ENCODE peak calls at places on chromosomes 6 and 20, in eight cellular contexts. N is AG04449, X is endothelial cell of umbilical vein, Q is brain microvascular endothelial cell, E is epithelial cell of esophagus, D is lower lobe of right lung, O is endodermal cell, C is mucosa of descending colon. Y is an unnamed sample.

GRCh38 chr6:125665415-125665814 is 84.0 kb upstream of the HEY2 start:
- DNase-seq in N (no peak), X (no peak), Q (no peak), E (no peak), D (no peak), O (no peak), C (no peak), Y (no peak)

GRCh38 chr6:139647816-139648215 is 273.4 kb upstream of the CITED2 start:
- DNase-seq in N (no peak), X (no peak), Q (no peak), E (no peak), D (no peak), O (no peak), C (no peak), Y (no peak)

GRCh38 chr6:22747576-22747975 is 178.2 kb downstream of the HDGFL1 start:
- DNase-seq in N (no peak), X (no peak), Q (no peak), E (no peak), D (no peak), O (no peak), C (no peak), Y (no peak)

GRCh38 chr6:5287205-5287965 is 26.1 kb downstream of the FARS2 start:
- DNase-seq in N (peak), X (no peak), Q (peak), E (peak), D (no peak), O (no peak), C (no peak), Y (no peak)

GRCh38 chr6:5557506-5557905 is 296.2 kb downstream of the FARS2 start:
- DNase-seq in N (no peak), X (no peak), Q (no peak), E (no peak), D (no peak), O (no peak), C (no peak), Y (no peak)

GRCh38 chr6:39821014-39821738 is 29.0 kb downstream of the DAAM2 start:
- DNase-seq in N (no peak), X (no peak), Q (no peak), E (no peak), D (no peak), O (peak), C (no peak), Y (no peak)

GRCh38 chr20:63321148-63321831 is 28.3 kb downstream of the COL20A1 start:
- DNase-seq in N (no peak), X (no peak), Q (no peak), E (no peak), D (peak), O (no peak), C (no peak), Y (no peak)

GRCh38 chr6:35062676-35063574 is 78.2 kb downstream of the TCP11 start:
- DNase-seq in N (no peak), X (peak), Q (no peak), E (no peak), D (no peak), O (no peak), C (no peak), Y (no peak)

GRCh38 chr6:10411131-10411914 is 3.6 kb downstream of the TFAP2A start:
- DNase-seq in N (no peak), X (no peak), Q (no peak), E (no peak), D (no peak), O (peak), C (no peak), Y (no peak)

DNA sequence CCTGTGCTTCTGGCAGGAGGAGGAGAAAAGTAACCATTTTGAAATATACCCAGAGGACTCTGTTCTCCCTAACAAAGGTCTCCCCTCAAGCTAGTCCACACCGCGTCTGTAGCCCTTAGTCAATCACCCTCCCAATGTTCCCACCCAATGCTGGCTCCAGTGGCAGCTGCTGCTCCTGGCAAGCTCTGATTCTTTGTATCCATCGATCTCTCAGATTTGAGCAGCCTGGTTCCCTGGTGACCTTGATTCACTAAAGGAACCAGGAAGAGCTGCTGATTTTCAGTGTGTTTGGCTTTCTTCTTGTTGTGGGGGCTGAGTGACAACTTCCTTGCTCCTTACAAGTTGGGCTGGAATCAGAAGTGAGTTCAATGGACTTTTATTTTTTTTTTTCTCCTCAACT is 68.5 kb downstream of the FOXC1 start:
- DNase-seq in N (no peak), X (peak), Q (no peak), E (no peak), D (no peak), O (peak), C (no peak), Y (no peak)
- H3K4me3 ChIP-seq in N (no peak), X (no peak), Q (no peak), E (no peak), D (no peak), O (no peak), C (no peak), Y (no peak)

GRCh38 chr20:10538768-10539167 is 103.7 kb downstream of the SLX4IP start:
- DNase-seq in N (no peak), X (no peak), Q (no peak), E (no peak), D (no peak), O (no peak), C (no peak), Y (no peak)

GRCh38 chr20:10539818-10540553 is 104.9 kb downstream of the SLX4IP start:
- DNase-seq in N (no peak), X (no peak), Q (no peak), E (no peak), D (no peak), O (no peak), C (no peak), Y (no peak)

GRCh38 chr20:10537850-10538480 is 102.9 kb downstream of the SLX4IP start:
- DNase-seq in N (no peak), X (no peak), Q (peak), E (peak), D (no peak), O (no peak), C (no peak), Y (no peak)

GRCh38 chr20:10532351-10532750 is 97.2 kb downstream of the SLX4IP start:
- DNase-seq in N (no peak), X (no peak), Q (no peak), E (no peak), D (no peak), O (no peak), C (no peak), Y (no peak)

DNA sequence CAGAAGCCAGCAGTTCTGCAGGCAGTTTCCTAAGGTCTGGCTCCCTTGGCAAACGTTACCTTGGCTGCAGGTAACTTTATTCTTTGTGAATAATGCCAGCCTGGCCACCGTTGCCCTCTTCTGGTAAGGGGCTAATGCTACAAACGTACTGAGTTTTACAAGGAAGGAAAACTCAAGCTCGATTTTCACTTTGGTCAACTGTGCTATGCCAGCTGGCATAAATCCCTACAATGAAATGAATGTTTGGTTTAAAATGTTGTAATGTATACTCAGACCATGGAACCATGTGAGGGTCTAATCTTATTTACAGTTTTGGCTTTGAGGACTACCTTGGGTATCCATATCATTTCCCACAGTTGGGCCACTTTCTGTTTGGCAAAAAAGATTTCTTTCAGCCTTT is 101.4 kb downstream of the SLX4IP start:
- DNase-seq in N (no peak), X (peak), Q (no peak), E (peak), D (peak), O (peak), C (peak), Y (no peak)
- TF ChIP-seq CTCF in N (peak), X (peak), Q (peak), E (peak), D (peak), O (peak), C (no peak), Y (no peak)

GRCh38 chr6:27541932-27542297 is 69.0 kb upstream of the ZNF184 start:
- DNase-seq in N (no peak), X (no peak), Q (no peak), E (no peak), D (no peak), O (no peak), C (no peak), Y (no peak)

GRCh38 chr6:27539551-27539950 is 66.6 kb upstream of the ZNF184 start:
- DNase-seq in N (no peak), X (no peak), Q (no peak), E (no peak), D (no peak), O (no peak), C (no peak), Y (no peak)

GRCh38 chr6:27541212-27541931 is 68.5 kb upstream of the ZNF184 start:
- DNase-seq in N (no peak), X (peak), Q (peak), E (peak), D (no peak), O (peak), C (no peak), Y (no peak)

GRCh38 chr6:27544612-27545260 is 71.8 kb upstream of the ZNF184 start:
- DNase-seq in N (no peak), X (no peak), Q (peak), E (no peak), D (no peak), O (no peak), C (no peak), Y (no peak)

DNA sequence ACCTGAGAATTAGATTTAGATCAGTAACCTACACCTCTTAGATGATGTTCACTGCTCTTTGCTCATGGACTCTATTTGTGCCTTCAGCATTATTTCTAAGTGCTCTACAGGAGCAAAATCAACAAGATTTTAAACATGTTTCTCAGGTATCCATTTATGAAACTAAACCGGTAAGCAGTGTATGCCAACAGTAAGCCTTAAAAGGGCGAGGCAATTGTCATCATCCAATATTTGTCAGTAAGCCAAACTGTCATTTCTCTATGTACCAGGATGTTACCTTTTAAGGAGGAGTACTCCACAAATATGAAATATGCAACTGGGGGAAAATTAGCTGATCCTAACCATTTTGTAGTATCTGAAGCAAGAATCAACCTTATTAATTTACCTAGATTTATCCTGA is 69.6 kb upstream of the ZNF184 start:
- DNase-seq in N (no peak), X (no peak), Q (no peak), E (no peak), D (no peak), O (no peak), C (no peak), Y (no peak)
- H3K4me3 ChIP-seq in N (no peak), X (no peak), Q (no peak), E (no peak), D (no peak), O (no peak), C (no peak), Y (no peak)

GRCh38 chr6:104789770-104790190 is 69.9 kb downstream of the HACE1 start:
- DNase-seq in N (peak), X (peak), Q (peak), E (peak), D (no peak), O (no peak), C (no peak), Y (no peak)
- TF ChIP-seq CTCF in N (no peak), X (no peak), Q (no peak), E (peak), D (peak), O (peak), C (no peak), Y (peak)

DNA sequence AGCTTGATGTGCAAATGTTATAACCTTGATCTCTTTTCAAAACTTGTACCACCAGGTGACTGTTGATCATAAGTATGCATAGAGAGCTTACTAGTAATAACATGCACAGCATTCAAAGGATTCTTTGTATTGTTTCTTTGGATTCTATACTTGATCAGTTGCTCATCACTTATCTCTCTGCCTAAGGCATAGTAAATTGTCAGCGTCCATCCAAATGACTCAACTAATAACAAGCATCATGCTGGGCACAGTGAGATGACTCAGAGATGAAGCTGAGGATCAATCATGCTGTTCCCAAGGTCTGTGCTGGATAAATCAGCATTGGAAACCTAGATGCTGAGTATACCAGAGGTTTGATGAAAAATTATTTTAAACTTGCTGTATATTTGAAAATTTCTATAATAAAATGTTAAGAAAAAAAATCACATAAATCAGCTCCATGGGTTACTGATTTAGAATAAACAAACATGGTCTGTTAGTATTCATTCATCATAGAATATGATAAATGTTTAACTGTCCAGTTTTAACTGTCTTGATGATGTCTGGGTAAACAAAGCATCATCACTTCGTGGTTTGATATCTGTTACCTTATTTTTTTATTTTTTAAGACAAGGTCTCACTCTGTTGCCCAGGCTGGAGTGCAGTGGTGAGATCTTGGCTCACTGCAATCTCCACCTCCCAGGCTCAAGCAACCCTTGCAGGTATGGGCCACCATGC is 45.6 kb upstream of the SGK1 start:
- DNase-seq in N (no peak), X (peak), Q (peak), E (peak), D (no peak), O (no peak), C (no peak), Y (no peak)
- H3K4me3 ChIP-seq in N (no peak), X (no peak), Q (no peak), E (no peak), D (no peak), O (no peak), C (no peak), Y (no peak)

GRCh38 chr20:41889871-41890224 is 271.7 kb upstream of the CHD6 start:
- DNase-seq in N (no peak), X (no peak), Q (no peak), E (peak), D (no peak), O (peak), C (no peak), Y (no peak)

GRCh38 chr20:41892031-41892430 is 273.9 kb upstream of the CHD6 start:
- DNase-seq in N (no peak), X (no peak), Q (no peak), E (no peak), D (no peak), O (no peak), C (no peak), Y (no peak)

GRCh38 chr20:41887500-41887899 is 269.3 kb upstream of the CHD6 start:
- DNase-seq in N (no peak), X (no peak), Q (no peak), E (no peak), D (no peak), O (no peak), C (no peak), Y (no peak)

GRCh38 chr20:41888434-41888833 is 270.3 kb upstream of the CHD6 start:
- DNase-seq in N (no peak), X (no peak), Q (no peak), E (no peak), D (no peak), O (no peak), C (no peak), Y (no peak)

DNA sequence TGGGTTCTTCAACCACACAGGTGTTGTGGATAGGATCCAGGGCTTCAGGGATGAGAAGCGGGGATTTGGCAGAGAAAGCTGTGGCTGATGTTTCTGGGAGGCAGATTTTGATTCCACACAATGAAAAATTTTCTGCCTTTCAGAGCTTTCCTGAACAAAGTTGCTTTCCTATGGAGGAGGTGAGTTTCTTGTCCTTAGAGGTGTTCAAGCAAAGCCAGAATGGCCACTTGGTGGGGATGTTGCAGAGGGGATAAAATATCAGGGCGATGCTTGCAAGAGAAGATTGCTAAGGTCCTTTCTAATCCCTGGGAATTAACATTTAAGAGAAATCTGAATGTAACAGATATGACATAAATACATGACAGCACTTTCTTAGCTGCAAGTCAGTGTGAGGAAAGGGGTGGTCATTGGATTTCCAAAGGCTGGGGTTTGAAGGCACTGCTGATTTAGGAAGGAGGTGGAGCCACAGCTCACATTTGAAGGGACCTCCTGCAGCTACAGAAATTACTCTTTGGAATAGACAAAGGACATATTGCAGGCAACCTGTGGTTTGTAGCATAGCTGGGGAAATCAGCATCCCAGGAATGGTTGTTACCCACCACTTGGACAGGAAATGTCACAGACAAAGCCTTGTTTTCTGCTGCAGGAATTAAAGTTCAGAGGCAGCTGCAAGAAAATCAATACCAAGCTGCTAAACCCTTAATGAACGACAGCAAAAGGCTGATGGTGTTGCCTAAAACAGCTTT is 271.1 kb upstream of the CHD6 start:
- DNase-seq in N (no peak), X (no peak), Q (no peak), E (peak), D (no peak), O (peak), C (no peak), Y (no peak)
- TF ChIP-seq CTCF in N (no peak), X (no peak), Q (no peak), E (no peak), D (no peak), O (peak), C (no peak), Y (no peak)

GRCh38 chr6:153135681-153136080 is 4.6 kb upstream of the RGS17 start:
- DNase-seq in N (no peak), X (no peak), Q (no peak), E (no peak), D (no peak), O (no peak), C (no peak), Y (no peak)

GRCh38 chr6:153126218-153126617 is 4.9 kb downstream of the RGS17 start:
- DNase-seq in N (no peak), X (no peak), Q (no peak), E (peak), D (no peak), O (no peak), C (no peak), Y (no peak)

GRCh38 chr6:153130515-153131036 is 506 bp downstream of the RGS17 start:
- DNase-seq in N (no peak), X (no peak), Q (no peak), E (peak), D (no peak), O (peak), C (no peak), Y (no peak)

GRCh38 chr6:153129873-153130514 is 1.1 kb downstream of the RGS17 start:
- DNase-seq in N (no peak), X (peak), Q (peak), E (peak), D (no peak), O (peak), C (no peak), Y (no peak)

DNA sequence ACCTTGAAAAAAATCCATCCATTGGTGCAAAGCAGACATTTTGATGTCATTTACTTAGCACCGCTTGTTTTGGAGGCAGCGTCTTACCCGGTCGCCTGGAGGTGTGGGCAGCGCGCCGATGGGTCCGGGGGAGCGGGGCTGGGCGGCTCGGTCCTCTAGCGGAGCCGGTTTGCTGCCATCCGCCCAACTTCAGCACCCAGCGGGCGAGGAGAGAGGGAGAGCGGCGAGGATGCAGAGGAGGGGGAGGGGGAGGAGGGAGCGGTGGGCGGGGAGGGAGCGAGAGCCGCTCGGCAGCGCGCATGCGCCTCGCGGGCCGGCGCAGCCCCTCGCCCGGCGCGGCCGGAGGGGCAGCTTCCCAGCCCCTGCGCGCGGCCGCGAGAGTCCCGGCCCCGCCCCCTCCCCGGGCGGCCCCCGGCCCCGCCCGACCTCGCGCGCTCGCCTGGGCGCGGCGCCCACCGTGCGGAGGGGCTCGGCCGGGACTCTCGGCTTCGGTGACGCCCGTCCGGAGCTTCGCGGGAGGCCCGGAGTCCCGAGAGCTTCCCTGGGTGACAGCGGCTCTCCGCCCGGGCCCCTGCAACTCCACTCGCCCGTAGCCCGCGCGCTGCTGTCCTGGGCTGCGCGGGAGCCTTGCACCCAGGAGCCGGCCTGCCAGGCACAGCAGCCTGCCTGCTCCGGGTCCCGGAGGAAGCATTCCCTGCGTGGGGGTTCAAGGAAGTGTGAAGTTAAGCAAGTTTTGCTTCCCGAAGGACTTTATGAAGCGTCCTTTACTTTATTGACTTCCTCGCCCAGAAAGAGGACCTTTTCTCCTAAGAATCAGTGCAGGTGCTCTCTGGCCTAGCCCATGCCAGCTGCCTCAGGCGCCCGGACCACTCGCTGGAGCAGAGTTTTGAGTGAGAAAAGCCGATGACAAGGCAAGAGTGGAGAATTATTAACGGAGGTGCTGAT is at the start of gene RGS17:
- DNase-seq in N (no peak), X (peak), Q (peak), E (peak), D (peak), O (peak), C (no peak), Y (peak)
- H3K4me3 ChIP-seq in N (peak), X (peak), Q (peak), E (peak), D (peak), O (peak), C (peak), Y (peak)

GRCh38 chr20:38315290-38315966 is 11.5 kb downstream of the BPI start:
- DNase-seq in N (peak), X (no peak), Q (peak), E (no peak), D (no peak), O (no peak), C (no peak), Y (no peak)
- TF ChIP-seq CTCF in N (peak), X (no peak), Q (peak), E (no peak), D (no peak), O (peak), C (no peak), Y (no peak)